ENCODE peak calls at places on chromosomes 5 and 9, in ten cellular contexts. W is stomach; V is dorsolateral prefrontal cortex; M is Peyer's patch; F is tibial artery; Z is prostate gland; L is OCI-LY7; N is CD8-positive, alpha-beta memory T cell; D is heart left ventricle; T is mesenchymal stem cell. H is an unnamed sample.

GRCh38 chr9:91248707-91249106 is 113.0 kb downstream of the AUH start:
- DNase-seq in W (no peak), V (no peak), M (no peak), F (no peak), Z (no peak), L (no peak), N (no peak), D (peak), T (no peak), H (no peak)

GRCh38 chr5:7991125-7991821 is 122.3 kb downstream of the MTRR start:
- DNase-seq in W (no peak), V (no peak), M (no peak), F (no peak), Z (no peak), L (no peak), N (no peak), D (no peak), T (no peak), H (no peak)

GRCh38 chr9:114798793-114799427 is 6.9 kb downstream of the TNFSF15 start:
- DNase-seq in W (no peak), V (no peak), M (no peak), F (no peak), Z (no peak), L (no peak), N (no peak), D (no peak), T (no peak), H (no peak)

GRCh38 chr9:91197232-91198181 is 164.2 kb downstream of the AUH start:
- DNase-seq in W (peak), V (peak), M (peak), F (peak), Z (peak), L (no peak), N (no peak), D (peak), T (peak), H (no peak)

GRCh38 chr9:135516132-135516860 is 4.9 kb upstream of the LCN1 start:
- DNase-seq in W (peak), V (peak), M (peak), F (no peak), Z (no peak), L (no peak), N (no peak), D (no peak), T (no peak), H (no peak)

GRCh38 chr9:95516221-95516735 is 493 bp downstream of the PTCH1 start:
- DNase-seq in W (no peak), V (no peak), M (no peak), F (no peak), Z (no peak), L (no peak), N (peak), D (no peak), T (no peak), H (no peak)

GRCh38 chr5:157047898-157048297 is 11.0 kb downstream of the HAVCR1 start:
- DNase-seq in W (no peak), V (no peak), M (no peak), F (no peak), Z (no peak), L (no peak), N (no peak), D (no peak), T (peak), H (no peak)

GRCh38 chr5:77852514-77853352 is 76.6 kb upstream of the TBCA start:
- DNase-seq in W (no peak), V (peak), M (peak), F (no peak), Z (no peak), L (no peak), N (peak), D (peak), T (peak), H (peak)

GRCh38 chr5:169923988-169924387 is 56.3 kb downstream of the INSYN2B start:
- DNase-seq in W (no peak), V (no peak), M (no peak), F (no peak), Z (no peak), L (no peak), N (no peak), D (no peak), T (no peak), H (no peak)

GRCh38 chr5:146218163-146218562 is 14.8 kb downstream of the RBM27 start:
- DNase-seq in W (no peak), V (no peak), M (no peak), F (no peak), Z (no peak), L (no peak), N (no peak), D (no peak), T (no peak), H (no peak)

GRCh38 chr9:125807065-125807464 is 59.9 kb downstream of the PBX3 start:
- DNase-seq in W (no peak), V (no peak), M (peak), F (no peak), Z (no peak), L (no peak), N (no peak), D (no peak), T (peak), H (no peak)

GRCh38 chr9:134171316-134172197 is 7.2 kb upstream of the RNU6ATAC start:
- DNase-seq in W (no peak), V (no peak), M (no peak), F (no peak), Z (peak), L (no peak), N (no peak), D (no peak), T (peak), H (no peak)

GRCh38 chr5:90685425-90686022 is 126.9 kb downstream of the ADGRV1 start:
- DNase-seq in W (no peak), V (no peak), M (no peak), F (no peak), Z (no peak), L (no peak), N (no peak), D (no peak), T (no peak), H (no peak)

GRCh38 chr5:62284946-62285891 is 20.8 kb upstream of the KIF2A start:
- DNase-seq in W (no peak), V (no peak), M (no peak), F (no peak), Z (no peak), L (no peak), N (no peak), D (no peak), T (no peak), H (no peak)

GRCh38 chr9:35733109-35733541 is 659 bp downstream of the CREB3 start:
- DNase-seq in W (no peak), V (no peak), M (no peak), F (no peak), Z (peak), L (peak), N (peak), D (no peak), T (peak), H (no peak)

GRCh38 chr5:81212211-81212687 is 20.9 kb upstream of the CKMT2 start:
- DNase-seq in W (peak), V (no peak), M (peak), F (no peak), Z (no peak), L (peak), N (no peak), D (no peak), T (no peak), H (no peak)

GRCh38 chr5:10590226-10591047 is 26.6 kb downstream of the ANKRD33B start:
- DNase-seq in W (no peak), V (peak), M (no peak), F (no peak), Z (no peak), L (no peak), N (no peak), D (no peak), T (peak), H (no peak)

GRCh38 chr5:116454417-116454927 is 120.2 kb downstream of the SEMA6A start:
- DNase-seq in W (no peak), V (peak), M (no peak), F (peak), Z (no peak), L (no peak), N (no peak), D (no peak), T (peak), H (no peak)

GRCh38 chr9:127059030-127059429 is 63.4 kb downstream of the ANGPTL2 start:
- DNase-seq in W (no peak), V (no peak), M (no peak), F (no peak), Z (no peak), L (no peak), N (no peak), D (no peak), T (no peak), H (no peak)

GRCh38 chr5:157546456-157547100 is 29.0 kb downstream of the ADAM19 start:
- DNase-seq in W (no peak), V (no peak), M (peak), F (no peak), Z (no peak), L (no peak), N (no peak), D (no peak), T (peak), H (no peak)

GRCh38 chr5:149309354-149309753 is 35.9 kb upstream of the GRPEL2 start:
- DNase-seq in W (no peak), V (no peak), M (no peak), F (no peak), Z (no peak), L (no peak), N (no peak), D (no peak), T (no peak), H (no peak)

GRCh38 chr5:175572922-175573321 is 84.9 kb upstream of the HRH2 start:
- DNase-seq in W (no peak), V (no peak), M (peak), F (no peak), Z (no peak), L (no peak), N (no peak), D (peak), T (peak), H (no peak)

GRCh38 chr9:135288941-135289534 is 190.5 kb upstream of the PPP1R26 start:
- DNase-seq in W (no peak), V (no peak), M (no peak), F (no peak), Z (no peak), L (no peak), N (no peak), D (peak), T (no peak), H (no peak)

GRCh38 chr5:80569961-80570786 is at the start of gene ANKRD34B:
- DNase-seq in W (no peak), V (no peak), M (no peak), F (no peak), Z (no peak), L (no peak), N (no peak), D (no peak), T (peak), H (no peak)

GRCh38 chr9:132163876-132164603 is 2.2 kb downstream of the NTNG2 start:
- DNase-seq in W (no peak), V (no peak), M (no peak), F (no peak), Z (peak), L (no peak), N (no peak), D (no peak), T (no peak), H (no peak)

GRCh38 chr9:132163457-132163875 is 1.6 kb downstream of the NTNG2 start:
- DNase-seq in W (no peak), V (no peak), M (no peak), F (peak), Z (no peak), L (no peak), N (no peak), D (no peak), T (peak), H (no peak)

GRCh38 chr9:132161743-132162187 is at the start of gene NTNG2:
- DNase-seq in W (no peak), V (no peak), M (no peak), F (no peak), Z (no peak), L (no peak), N (no peak), D (no peak), T (no peak), H (no peak)

GRCh38 chr9:132162764-132163456 is 1.1 kb downstream of the NTNG2 start:
- DNase-seq in W (no peak), V (no peak), M (no peak), F (no peak), Z (no peak), L (no peak), N (no peak), D (no peak), T (no peak), H (peak)

DNA sequence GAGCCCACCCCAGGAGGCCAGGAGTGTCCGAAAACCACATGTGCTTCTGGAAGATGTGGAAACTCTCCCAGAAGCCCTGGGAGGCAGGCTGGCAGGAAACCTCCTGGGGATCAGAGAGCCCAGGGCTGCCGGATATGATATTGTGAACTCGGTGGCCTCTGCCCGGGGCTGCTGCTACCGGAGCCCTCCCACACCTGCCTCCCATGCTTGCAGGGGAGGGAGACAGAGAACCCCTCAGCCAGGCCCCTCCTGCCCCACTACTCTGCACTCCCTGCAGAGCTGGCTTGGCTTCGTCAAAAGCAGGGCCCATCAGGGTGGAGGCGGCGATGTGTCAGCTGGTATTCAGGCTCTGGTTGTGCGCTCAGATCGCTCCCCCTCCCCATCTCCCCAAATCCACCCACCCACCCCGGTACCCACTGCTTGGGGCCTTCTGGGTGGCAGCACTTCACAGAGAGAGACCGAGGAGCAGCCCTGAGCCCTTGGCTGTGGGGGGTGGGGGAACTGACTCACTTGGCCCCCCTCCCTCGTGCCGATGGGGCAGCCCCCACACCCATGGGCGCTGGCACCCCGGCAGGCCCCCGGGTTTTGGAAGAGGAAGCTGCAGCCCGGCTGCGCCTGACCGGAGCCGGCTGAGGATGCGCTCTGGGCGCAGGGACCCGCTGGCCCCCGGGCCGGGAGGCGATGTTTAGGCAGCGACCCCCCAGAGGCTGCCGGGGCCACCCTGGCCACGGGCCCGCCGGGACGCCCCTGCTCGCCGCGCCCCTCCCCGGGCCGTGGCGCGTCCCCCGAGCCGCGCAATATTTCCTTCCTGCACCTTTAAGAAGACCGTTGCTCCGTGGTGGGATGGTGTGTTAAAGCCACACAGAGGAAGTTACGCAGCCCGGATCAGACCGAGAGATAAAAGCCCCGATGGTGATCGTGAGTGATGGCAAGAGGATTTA is 786 bp upstream of the NTNG2 start:
- DNase-seq in W (peak), V (no peak), M (peak), F (peak), Z (no peak), L (peak), N (peak), D (peak), T (peak), H (peak)
- H3K4me3 ChIP-seq in W (peak), V (peak), M (peak), F (peak), Z (peak), L (peak), N (peak), D (peak), T (peak), H (peak)

GRCh38 chr5:178267245-178267644 is 34.6 kb upstream of the PHYKPL start:
- DNase-seq in W (no peak), V (no peak), M (no peak), F (no peak), Z (no peak), L (no peak), N (no peak), D (peak), T (no peak), H (no peak)
- H3K27ac ChIP-seq in W (no peak), V (no peak), M (no peak), F (no peak), Z (no peak), L (no peak), N (no peak), D (peak), T (no peak), H (no peak)

DNA sequence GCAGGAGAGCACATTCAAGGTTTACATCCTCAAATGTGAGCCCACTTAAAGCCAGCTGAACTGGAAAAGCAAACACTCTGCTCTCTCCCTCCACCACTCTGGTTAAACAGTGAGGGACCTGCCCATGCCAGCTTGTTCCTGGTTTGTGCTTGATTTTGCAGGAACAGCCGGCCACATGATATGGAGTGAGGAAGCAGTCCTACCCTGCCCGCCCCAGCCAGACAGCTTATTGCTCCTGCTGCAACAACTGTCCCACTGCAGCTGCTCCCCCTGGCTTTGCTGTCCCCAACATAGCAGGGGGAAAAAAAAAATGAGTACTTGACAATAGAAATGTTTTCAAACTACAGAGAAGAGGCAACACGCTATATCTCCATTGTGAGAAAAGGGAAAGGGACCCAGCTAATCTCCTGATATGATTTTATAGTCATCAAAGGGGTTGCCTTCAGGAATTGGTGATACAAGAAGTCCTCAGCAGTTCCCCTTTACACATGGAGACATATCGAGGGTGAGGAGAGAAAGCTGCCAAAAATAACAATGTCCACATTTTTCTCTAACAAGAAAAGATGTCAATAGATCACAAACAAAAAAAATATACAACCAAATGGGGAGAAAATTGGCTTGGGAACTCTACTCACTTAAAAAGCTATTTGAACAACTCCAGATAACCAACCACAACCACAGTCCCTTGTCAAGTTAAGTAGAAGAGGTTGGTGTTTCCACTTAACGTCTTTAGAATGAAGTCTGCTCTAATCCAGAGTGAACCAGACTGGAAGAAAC is 4.6 kb downstream of the MYO10 start:
- DNase-seq in W (peak), V (no peak), M (peak), F (no peak), Z (peak), L (no peak), N (no peak), D (no peak), T (no peak), H (no peak)
- H3K4me3 ChIP-seq in W (peak), V (no peak), M (no peak), F (no peak), Z (no peak), L (no peak), N (no peak), D (no peak), T (no peak), H (no peak)

GRCh38 chr5:134139377-134139851 is 24.9 kb downstream of the TCF7 start:
- DNase-seq in W (peak), V (peak), M (no peak), F (peak), Z (no peak), L (no peak), N (no peak), D (peak), T (no peak), H (no peak)

GRCh38 chr5:134136221-134136631 is 21.7 kb downstream of the TCF7 start:
- DNase-seq in W (no peak), V (peak), M (peak), F (no peak), Z (no peak), L (no peak), N (no peak), D (peak), T (no peak), H (no peak)

GRCh38 chr5:134138416-134139376 is 24.2 kb downstream of the TCF7 start:
- DNase-seq in W (peak), V (peak), M (no peak), F (peak), Z (no peak), L (no peak), N (no peak), D (no peak), T (peak), H (no peak)

GRCh38 chr5:134135091-134135655 is 20.7 kb downstream of the TCF7 start:
- DNase-seq in W (no peak), V (no peak), M (peak), F (no peak), Z (no peak), L (no peak), N (no peak), D (peak), T (no peak), H (no peak)

GRCh38 chr5:134136771-134137170 is 22.3 kb downstream of the TCF7 start:
- DNase-seq in W (peak), V (peak), M (no peak), F (peak), Z (no peak), L (no peak), N (no peak), D (peak), T (no peak), H (no peak)
- H3K27ac ChIP-seq in W (no peak), V (no peak), M (peak), F (no peak), Z (no peak), L (no peak), N (no peak), D (no peak), T (no peak), H (peak)

DNA sequence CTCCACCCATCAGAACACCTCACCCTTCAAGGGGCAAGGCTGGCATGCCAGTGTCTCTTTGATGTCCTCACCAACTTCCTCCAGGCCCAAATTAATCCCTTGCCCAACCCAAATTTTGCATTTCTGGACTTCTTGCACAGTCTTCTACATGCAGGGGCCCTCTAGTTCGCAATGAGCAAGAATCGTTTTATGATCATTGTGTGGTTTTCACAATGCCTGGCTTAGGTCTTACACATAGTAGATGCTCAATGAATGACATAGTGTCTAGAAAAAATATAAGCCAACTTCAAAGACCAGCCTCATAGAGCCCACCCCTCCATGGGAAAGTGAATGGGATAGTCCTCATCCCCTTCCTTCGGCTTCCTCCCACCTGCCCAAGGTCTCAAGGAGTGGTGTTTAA is 9.8 kb upstream of the ESM1 start:
- DNase-seq in W (no peak), V (no peak), M (no peak), F (no peak), Z (no peak), L (no peak), N (no peak), D (no peak), T (no peak), H (no peak)
- H3K4me3 ChIP-seq in W (no peak), V (no peak), M (no peak), F (no peak), Z (no peak), L (no peak), N (no peak), D (no peak), T (no peak), H (no peak)

DNA sequence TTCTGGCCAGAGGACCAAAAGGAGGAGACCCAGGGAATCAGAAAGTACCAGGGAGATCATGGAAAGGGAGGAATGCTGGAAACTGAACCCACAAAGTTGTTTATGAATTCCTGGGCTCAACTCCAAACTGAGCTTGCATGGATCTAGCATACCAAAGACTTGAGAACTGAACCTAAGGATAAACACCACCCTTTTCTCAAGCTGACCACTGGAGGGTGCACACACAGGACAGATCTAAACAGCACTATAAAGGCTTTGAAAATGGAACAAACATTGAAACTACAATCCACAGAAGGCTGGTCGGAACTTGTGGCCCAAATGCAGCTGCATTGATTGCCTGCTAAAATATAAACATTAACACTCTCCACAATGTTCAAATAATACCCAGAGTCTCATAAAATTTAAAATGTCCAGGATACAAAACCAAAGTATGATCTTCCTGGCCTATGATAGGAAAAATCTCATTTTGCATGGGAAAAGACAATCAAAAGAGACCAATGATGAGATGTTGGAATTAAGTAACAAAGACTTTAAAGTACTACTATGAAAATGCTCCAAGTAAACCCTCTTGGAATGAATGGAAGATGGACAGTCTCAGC is 15.6 kb upstream of the IRF1 start:
- DNase-seq in W (no peak), V (no peak), M (peak), F (no peak), Z (no peak), L (peak), N (no peak), D (no peak), T (peak), H (no peak)
- H3K27ac ChIP-seq in W (peak), V (no peak), M (no peak), F (peak), Z (no peak), L (no peak), N (no peak), D (no peak), T (peak), H (no peak)

GRCh38 chr5:154405078-154405792 is 40.6 kb upstream of the SAP30L start:
- DNase-seq in W (peak), V (peak), M (peak), F (peak), Z (peak), L (peak), N (peak), D (peak), T (peak), H (peak)
- H3K4me3 ChIP-seq in W (peak), V (peak), M (peak), F (peak), Z (peak), L (no peak), N (no peak), D (no peak), T (peak), H (peak)

H was measured in naive thymus-derived CD4-positive, alpha-beta T cell.